ENCODE peak calls at places on chromosomes 4 and X, in five cellular contexts. G, R, U, O and D are unnamed samples.

GRCh38 chr4:34731045-34731444 is 1513.3 kb downstream of the ARAP2 start:
- DNase-seq in G (no peak), R (no peak), U (no peak), O (no peak), D (no peak)

GRCh38 chr4:83922419-83922818 is 386.5 kb downstream of the GPAT3 start:
- DNase-seq in G (no peak), R (no peak), U (no peak), O (no peak), D (no peak)

GRCh38 chrX:916235-916609 is 285.6 kb downstream of the SHOX start:
- DNase-seq in G (no peak), R (no peak), U (no peak), O (no peak), D (no peak)

GRCh38 chrX:30949554-30949953 is 60.5 kb upstream of the TAB3 start:
- DNase-seq in G (no peak), R (no peak), U (no peak), O (no peak), D (no peak)

GRCh38 chr4:91113130-91113706 is 986.0 kb downstream of the CCSER1 start:
- DNase-seq in G (no peak), R (peak; percentile 28), U (peak; percentile 23), O (no peak), D (no peak)

GRCh38 chr4:2141762-2142520 is 82.8 kb downstream of the NAT8L start:
- DNase-seq in G (no peak), R (no peak), U (no peak), O (no peak), D (no peak)

GRCh38 chr4:3634281-3635089 is 102.3 kb upstream of the LRPAP1 start:
- DNase-seq in G (no peak), R (no peak), U (no peak), O (no peak), D (no peak)

GRCh38 chr4:129908117-129908516 is 812.2 kb downstream of the C4orf33 start:
- DNase-seq in G (no peak), R (no peak), U (no peak), O (no peak), D (no peak)

GRCh38 chrX:51893931-51894696 is 691 bp downstream of the MAGED1 start:
- DNase-seq in G (peak; percentile 65), R (no peak), U (peak; percentile 23), O (no peak), D (peak; percentile 22)

GRCh38 chrX:14607446-14607845 is 78.1 kb downstream of the GLRA2 start:
- DNase-seq in G (no peak), R (no peak), U (no peak), O (no peak), D (no peak)

GRCh38 chr4:35106091-35106734 is 1138.1 kb downstream of the ARAP2 start:
- DNase-seq in G (no peak), R (no peak), U (no peak), O (no peak), D (no peak)

GRCh38 chr4:150242820-150243458 is 164.7 kb downstream of the DCLK2 start:
- DNase-seq in G (no peak), R (peak; percentile 12), U (peak; percentile 37), O (no peak), D (no peak)

GRCh38 chrX:104351173-104351769 is 96.5 kb upstream of the ESX1 start:
- DNase-seq in G (no peak), R (peak; percentile 41), U (no peak), O (no peak), D (no peak)

GRCh38 chrX:31547416-31547815 is 475.6 kb upstream of the FTHL17 start:
- DNase-seq in G (no peak), R (no peak), U (no peak), O (no peak), D (no peak)

GRCh38 chrX:85243155-85243554 is 424 bp downstream of the SATL1 start:
- DNase-seq in G (no peak), R (no peak), U (no peak), O (no peak), D (no peak)

GRCh38 chr4:122710434-122711308 is 21.8 kb upstream of the BBS12 start:
- DNase-seq in G (no peak), R (no peak), U (no peak), O (no peak), D (no peak)

GRCh38 chr4:183321079-183321478 is 1.0 kb upstream of the CLDN22 start:
- DNase-seq in G (no peak), R (no peak), U (no peak), O (no peak), D (peak; percentile 49)

GRCh38 chr4:1675136-1675801 is 8.8 kb downstream of the FAM53A start:
- DNase-seq in G (no peak), R (no peak), U (no peak), O (no peak), D (no peak)

GRCh38 chrX:54180403-54180802 is 2.7 kb downstream of the FAM120C start:
- DNase-seq in G (no peak), R (no peak), U (no peak), O (no peak), D (no peak)

GRCh38 chr4:11428701-11429571 is at the start of gene HS3ST1:
- DNase-seq in G (peak; percentile 84), R (peak; percentile 94), U (peak; percentile 64), O (peak; percentile 89), D (no peak)

GRCh38 chrX:38225093-38225492 is 4.4 kb upstream of the SRPX start:
- DNase-seq in G (no peak), R (no peak), U (no peak), O (no peak), D (no peak)

GRCh38 chrX:154366666-154367055 is 7.8 kb downstream of the FLNA start:
- DNase-seq in G (peak; percentile 77), R (no peak), U (no peak), O (no peak), D (no peak)

GRCh38 chrX:97309717-97310116 is 426.0 kb downstream of the RPA4 start:
- DNase-seq in G (no peak), R (no peak), U (no peak), O (no peak), D (no peak)

GRCh38 chrX:97310373-97310772 is 426.7 kb downstream of the RPA4 start:
- DNase-seq in G (no peak), R (no peak), U (peak; percentile 40), O (no peak), D (no peak)

GRCh38 chrX:97306771-97307470 is 423.2 kb downstream of the RPA4 start:
- DNase-seq in G (no peak), R (no peak), U (no peak), O (no peak), D (no peak)

GRCh38 chrX:97311066-97311778 is 427.5 kb downstream of the RPA4 start:
- DNase-seq in G (no peak), R (no peak), U (no peak), O (no peak), D (no peak)

DNA sequence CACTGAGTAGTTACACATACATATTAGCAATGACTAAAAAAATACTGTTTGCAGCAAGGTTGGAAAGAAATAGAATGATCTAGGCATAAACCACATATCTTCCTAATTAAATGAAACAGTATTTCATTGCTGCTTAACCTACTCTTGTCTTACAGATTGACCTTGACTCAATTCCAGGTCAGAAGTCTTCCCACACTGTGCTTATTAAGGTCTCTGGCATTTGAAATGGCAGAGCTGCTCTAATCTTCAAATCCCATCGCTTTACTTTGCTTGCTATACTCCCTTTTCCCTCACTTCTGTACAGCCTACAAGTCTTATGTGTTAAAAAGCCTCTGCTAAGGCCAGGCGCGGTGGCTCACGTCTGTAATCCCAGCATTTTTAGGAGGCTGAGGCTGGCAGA is 424.5 kb downstream of the RPA4 start:
- DNase-seq in G (no peak), R (no peak), U (no peak), O (no peak), D (no peak)
- H3K27me3 ChIP-seq in G (no peaks in the 10 kb centered on the region), R (no peaks in the 10 kb centered on the region), U (no peaks in the 10 kb centered on the region), O (no peaks in the 10 kb centered on the region), D (no peaks in the 10 kb centered on the region)

GRCh38 chr4:6277139-6277802 is 7.6 kb downstream of the WFS1 start:
- DNase-seq in G (no peak), R (no peak), U (no peak), O (no peak), D (no peak)

GRCh38 chr4:6272863-6273660 is 3.4 kb downstream of the WFS1 start:
- DNase-seq in G (no peak), R (no peak), U (no peak), O (peak; percentile 50), D (no peak)

GRCh38 chr4:6275898-6276563 is 6.4 kb downstream of the WFS1 start:
- DNase-seq in G (no peak), R (no peak), U (no peak), O (no peak), D (no peak)

GRCh38 chr4:6273661-6273990 is 4.0 kb downstream of the WFS1 start:
- DNase-seq in G (no peak), R (no peak), U (no peak), O (no peak), D (no peak)

DNA sequence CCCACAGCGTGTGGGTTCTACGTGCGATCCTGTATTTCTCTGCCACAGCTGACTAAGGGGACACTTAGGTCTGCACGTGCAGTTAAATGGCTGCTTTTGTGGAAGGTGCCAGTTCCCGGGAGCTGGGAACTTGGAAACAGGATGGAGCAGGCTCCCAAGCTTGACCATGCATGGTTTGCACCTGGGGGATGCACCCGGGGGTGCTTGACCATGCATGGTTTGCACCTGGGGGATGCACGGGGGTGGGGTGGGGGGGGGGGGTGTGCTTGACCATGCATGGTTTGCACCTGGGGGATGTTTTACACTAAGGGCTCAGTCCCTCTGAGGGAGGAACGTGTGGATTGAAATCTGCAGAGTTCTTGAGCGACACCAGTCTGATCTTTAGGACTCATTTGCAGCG is 5.7 kb downstream of the WFS1 start:
- DNase-seq in G (no peak), R (no peak), U (no peak), O (no peak), D (no peak)
- H3K4me1 ChIP-seq in G (peaks cover 85% of the 10 kb centered on the region), R (peaks cover 35% of the 10 kb centered on the region), U (peaks cover 18% of the 10 kb centered on the region), O (peaks cover 70% of the 10 kb centered on the region), D (peaks cover 17% of the 10 kb centered on the region)

GRCh38 chr4:43550981-43551627 is 658.6 kb downstream of the GRXCR1 start:
- DNase-seq in G (peak; percentile 64), R (no peak), U (no peak), O (no peak), D (no peak)

GRCh38 chr4:43560047-43560446 is 667.5 kb downstream of the GRXCR1 start:
- DNase-seq in G (no peak), R (no peak), U (no peak), O (no peak), D (no peak)

DNA sequence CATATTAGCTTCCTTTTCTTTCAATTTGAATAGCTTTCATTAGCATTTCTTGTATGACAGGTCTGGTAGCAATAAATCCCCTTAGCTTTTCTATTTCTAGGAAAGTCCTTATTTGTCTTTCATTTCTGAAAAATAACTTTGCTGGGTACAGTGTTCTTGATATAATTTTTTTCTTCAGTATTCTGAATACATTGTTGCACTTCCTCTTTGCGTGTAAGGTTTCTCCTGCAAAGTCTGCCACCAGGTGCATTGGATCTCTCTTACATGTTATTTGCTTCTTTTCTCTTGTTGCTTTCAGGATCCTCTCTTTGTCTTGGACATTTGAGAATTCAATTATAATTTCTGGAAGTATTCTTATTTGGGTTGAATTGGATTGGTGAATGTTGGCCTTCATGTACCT is 663.7 kb downstream of the GRXCR1 start:
- DNase-seq in G (no peak), R (no peak), U (no peak), O (no peak), D (no peak)
- H3K9me3 ChIP-seq in G (no peaks in the 10 kb centered on the region), R (peaks cover 30% of the 10 kb centered on the region), U (no peaks in the 10 kb centered on the region), O (peaks cover 33% of the 10 kb centered on the region), D (no peaks in the 10 kb centered on the region)

DNA sequence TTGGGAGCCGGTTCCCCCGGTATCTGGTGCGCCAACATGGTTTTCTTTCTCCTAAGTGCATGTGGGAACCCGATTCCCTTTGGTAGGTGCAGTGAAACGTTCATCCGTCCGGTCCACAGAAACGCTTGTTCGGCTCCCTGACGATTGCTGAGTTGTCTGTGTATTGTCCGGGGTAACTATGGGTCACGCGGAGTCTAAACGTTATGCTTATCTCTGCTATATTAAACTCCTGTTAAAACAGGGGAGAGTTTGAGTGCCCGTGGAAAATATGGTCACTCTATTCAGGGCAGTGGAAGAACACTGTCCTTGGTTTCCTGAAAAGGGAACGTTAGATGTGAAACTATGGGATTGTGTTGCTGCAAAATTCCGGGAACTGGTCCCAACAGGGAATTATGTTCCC is 32.4 kb upstream of the MGST2 start:
- DNase-seq in G (no peak), R (no peak), U (no peak), O (no peak), D (no peak)
- H3K27me3 ChIP-seq in G (no peaks in the 10 kb centered on the region), R (no peaks in the 10 kb centered on the region), U (no peaks in the 10 kb centered on the region), O (no peaks in the 10 kb centered on the region), D (no peaks in the 10 kb centered on the region)